ENCODE peak calls at places on chromosome 11, in five cellular contexts. One of them, this sample, is unnamed.

GRCh38 chr11:96925862-96926261 is 536.0 kb downstream of the JRKL start:
- DNase-seq in ACHN: no peak
- DNase-seq in NCI-H187 treated with DMSO at 0.1 percent for 48 hours: no peak
- DNase-seq in NCI-H1105: no peak
- DNase-seq in activated CD4-positive, alpha-beta T cell treated with anti-CD3 and anti-CD28 coated beads, Interleukin-2, amount 50 U/mL, for 1 hour: no peak
- DNase-seq in this sample: no peak

GRCh38 chr11:6655020-6655789 is 404 bp downstream of the DCHS1 start:
- DNase-seq in NCI-H187 treated with DMSO at 0.1 percent for 48 hours: no peak
- DNase-seq in ACHN: no peak
- DNase-seq in activated CD4-positive, alpha-beta T cell treated with anti-CD3 and anti-CD28 coated beads, Interleukin-2, amount 50 U/mL, for 1 hour: peak; percentile 26
- DNase-seq in NCI-H1105: no peak
- DNase-seq in this sample: no peak

GRCh38 chr11:28366549-28367341 is 258.6 kb downstream of the METTL15 start:
- DNase-seq in NCI-H1105: no peak
- DNase-seq in activated CD4-positive, alpha-beta T cell treated with anti-CD3 and anti-CD28 coated beads, Interleukin-2, amount 50 U/mL, for 1 hour: no peak
- DNase-seq in ACHN: no peak
- DNase-seq in NCI-H187 treated with DMSO at 0.1 percent for 48 hours: no peak
- DNase-seq in this sample: no peak

GRCh38 chr11:34655335-34656008 is 34.6 kb downstream of the EHF start:
- DNase-seq in ACHN: no peak
- DNase-seq in NCI-H187 treated with DMSO at 0.1 percent for 48 hours: no peak
- DNase-seq in NCI-H1105: no peak
- DNase-seq in activated CD4-positive, alpha-beta T cell treated with anti-CD3 and anti-CD28 coated beads, Interleukin-2, amount 50 U/mL, for 1 hour: no peak
- DNase-seq in this sample: no peak

GRCh38 chr11:3158131-3158591 is 6.9 kb downstream of the OSBPL5 start:
- DNase-seq in NCI-H1105: no peak
- DNase-seq in activated CD4-positive, alpha-beta T cell treated with anti-CD3 and anti-CD28 coated beads, Interleukin-2, amount 50 U/mL, for 1 hour: no peak
- DNase-seq in ACHN: no peak
- DNase-seq in NCI-H187 treated with DMSO at 0.1 percent for 48 hours: no peak
- DNase-seq in this sample: no peak

GRCh38 chr11:66950113-66950535 is 8.1 kb downstream of the PC start:
- DNase-seq in ACHN: peak; percentile 50
- DNase-seq in NCI-H1105: no peak
- DNase-seq in activated CD4-positive, alpha-beta T cell treated with anti-CD3 and anti-CD28 coated beads, Interleukin-2, amount 50 U/mL, for 1 hour: no peak
- DNase-seq in NCI-H187 treated with DMSO at 0.1 percent for 48 hours: no peak
- DNase-seq in this sample: peak; percentile 77

GRCh38 chr11:116536416-116536815 is 236.4 kb downstream of the BUD13 start:
- DNase-seq in NCI-H1105: no peak
- DNase-seq in ACHN: no peak
- DNase-seq in NCI-H187 treated with DMSO at 0.1 percent for 48 hours: no peak
- DNase-seq in activated CD4-positive, alpha-beta T cell treated with anti-CD3 and anti-CD28 coated beads, Interleukin-2, amount 50 U/mL, for 1 hour: no peak
- DNase-seq in this sample: no peak

GRCh38 chr11:77211040-77211451 is 83.0 kb downstream of the MYO7A start:
- DNase-seq in NCI-H1105: no peak
- DNase-seq in NCI-H187 treated with DMSO at 0.1 percent for 48 hours: no peak
- DNase-seq in ACHN: no peak
- DNase-seq in activated CD4-positive, alpha-beta T cell treated with anti-CD3 and anti-CD28 coated beads, Interleukin-2, amount 50 U/mL, for 1 hour: no peak
- DNase-seq in this sample: no peak

GRCh38 chr11:80838153-80838552 is 1397.3 kb upstream of the TENM4 start:
- DNase-seq in activated CD4-positive, alpha-beta T cell treated with anti-CD3 and anti-CD28 coated beads, Interleukin-2, amount 50 U/mL, for 1 hour: no peak
- DNase-seq in NCI-H187 treated with DMSO at 0.1 percent for 48 hours: no peak
- DNase-seq in NCI-H1105: no peak
- DNase-seq in ACHN: no peak
- DNase-seq in this sample: no peak

GRCh38 chr11:39806652-39807051 is 1652.8 kb downstream of the LRRC4C start:
- DNase-seq in ACHN: peak; percentile 7
- DNase-seq in activated CD4-positive, alpha-beta T cell treated with anti-CD3 and anti-CD28 coated beads, Interleukin-2, amount 50 U/mL, for 1 hour: no peak
- DNase-seq in NCI-H187 treated with DMSO at 0.1 percent for 48 hours: no peak
- DNase-seq in NCI-H1105: no peak
- DNase-seq in this sample: no peak